ENCODE peak calls at places on chromosomes 3 and 15, in six cellular contexts. One of them, this sample, is unnamed.

GRCh38 chr3:61669676-61670299 is 108.4 kb downstream of the PTPRG start:
- DNase-seq in lower lobe of right lung: no peak
- DNase-seq in mesenchymal stem cell: no peak
- DNase-seq in testis: no peak
- DNase-seq in left lung: no peak
- DNase-seq in ovary: no peak
- DNase-seq in this sample: peak; percentile 61

GRCh38 chr15:70376929-70377691 is 279.4 kb upstream of the TLE3 start:
- DNase-seq in mesenchymal stem cell: peak; percentile 46
- DNase-seq in testis: peak; percentile 70
- DNase-seq in left lung: no peak
- DNase-seq in lower lobe of right lung: no peak
- DNase-seq in ovary: peak; percentile 42
- DNase-seq in this sample: peak; percentile 43

GRCh38 chr15:31207246-31207645 is 105.7 kb upstream of the TRPM1 start:
- DNase-seq in mesenchymal stem cell: no peak
- DNase-seq in ovary: no peak
- DNase-seq in testis: no peak
- DNase-seq in lower lobe of right lung: no peak
- DNase-seq in left lung: no peak
- DNase-seq in this sample: no peak

GRCh38 chr15:45921978-45922377 is 287.1 kb downstream of the SQOR start:
- DNase-seq in ovary: no peak
- DNase-seq in left lung: no peak
- DNase-seq in lower lobe of right lung: no peak
- DNase-seq in mesenchymal stem cell: no peak
- DNase-seq in testis: no peak
- DNase-seq in this sample: no peak

GRCh38 chr15:31396881-31397560 is 70.4 kb downstream of the KLF13 start:
- DNase-seq in left lung: peak; percentile 95
- DNase-seq in testis: peak; percentile 87
- DNase-seq in ovary: peak; percentile 84
- DNase-seq in mesenchymal stem cell: peak; percentile 88
- DNase-seq in lower lobe of right lung: peak; percentile 96
- DNase-seq in this sample: peak; percentile 89

GRCh38 chr3:18372786-18373405 is 52.2 kb downstream of the SATB1 start:
- DNase-seq in left lung: no peak
- DNase-seq in lower lobe of right lung: no peak
- DNase-seq in ovary: no peak
- DNase-seq in testis: no peak
- DNase-seq in mesenchymal stem cell: no peak
- DNase-seq in this sample: no peak

GRCh38 chr15:75191235-75191634 is 10.4 kb upstream of the C15orf39 start:
- DNase-seq in testis: no peak
- DNase-seq in lower lobe of right lung: no peak
- DNase-seq in left lung: peak; percentile 20
- DNase-seq in ovary: no peak
- DNase-seq in mesenchymal stem cell: no peak
- DNase-seq in this sample: no peak

GRCh38 chr15:68275165-68275746 is 2.3 kb upstream of the FEM1B start:
- DNase-seq in left lung: no peak
- DNase-seq in mesenchymal stem cell: peak; percentile 95
- DNase-seq in lower lobe of right lung: no peak
- DNase-seq in testis: no peak
- DNase-seq in ovary: no peak
- DNase-seq in this sample: peak; percentile 76

GRCh38 chr15:92583311-92584034 is 72.1 kb downstream of the FAM174B start:
- DNase-seq in testis: no peak
- DNase-seq in ovary: no peak
- DNase-seq in left lung: no peak
- DNase-seq in mesenchymal stem cell: no peak
- DNase-seq in lower lobe of right lung: no peak
- DNase-seq in this sample: no peak

GRCh38 chr3:176867681-176868663 is 329.3 kb downstream of the TBL1XR1 start:
- DNase-seq in lower lobe of right lung: peak; percentile 52
- DNase-seq in left lung: no peak
- DNase-seq in ovary: no peak
- DNase-seq in testis: no peak
- DNase-seq in mesenchymal stem cell: peak; percentile 6
- DNase-seq in this sample: peak; percentile 68

GRCh38 chr15:66993874-66994696 is 71.3 kb upstream of the SMAD3 start:
- DNase-seq in left lung: no peak
- DNase-seq in lower lobe of right lung: no peak
- DNase-seq in ovary: no peak
- DNase-seq in testis: no peak
- DNase-seq in mesenchymal stem cell: no peak
- DNase-seq in this sample: no peak

GRCh38 chr15:71261934-71262333 is 146.7 kb downstream of the THSD4 start:
- DNase-seq in mesenchymal stem cell: peak; percentile 42
- DNase-seq in lower lobe of right lung: no peak
- DNase-seq in testis: no peak
- DNase-seq in left lung: no peak
- DNase-seq in ovary: no peak
- DNase-seq in this sample: no peak

GRCh38 chr3:82015241-82015640 is 253.8 kb upstream of the GBE1 start:
- DNase-seq in lower lobe of right lung: no peak
- DNase-seq in ovary: no peak
- DNase-seq in left lung: no peak
- DNase-seq in mesenchymal stem cell: no peak
- DNase-seq in testis: no peak
- DNase-seq in this sample: no peak

GRCh38 chr3:142929109-142929508 is 34.4 kb downstream of the PAQR9 start:
- DNase-seq in ovary: no peak
- DNase-seq in left lung: no peak
- DNase-seq in mesenchymal stem cell: peak; percentile 26
- DNase-seq in testis: peak; percentile 52
- DNase-seq in lower lobe of right lung: peak; percentile 61
- DNase-seq in this sample: peak; percentile 58

GRCh38 chr3:119042162-119042561 is 7.5 kb upstream of the IGSF11 start:
- DNase-seq in lower lobe of right lung: no peak
- DNase-seq in testis: no peak
- DNase-seq in mesenchymal stem cell: no peak
- DNase-seq in left lung: peak; percentile 26
- DNase-seq in ovary: no peak
- DNase-seq in this sample: no peak

GRCh38 chr3:124132813-124133212 is 140.9 kb upstream of the ROPN1 start:
- DNase-seq in lower lobe of right lung: no peak
- DNase-seq in ovary: no peak
- DNase-seq in testis: no peak
- DNase-seq in mesenchymal stem cell: no peak
- DNase-seq in left lung: no peak
- DNase-seq in this sample: no peak

GRCh38 chr3:166005126-166005525 is 167.9 kb upstream of the BCHE start:
- DNase-seq in left lung: no peak
- DNase-seq in mesenchymal stem cell: no peak
- DNase-seq in ovary: no peak
- DNase-seq in testis: no peak
- DNase-seq in lower lobe of right lung: no peak
- DNase-seq in this sample: peak; percentile 6

GRCh38 chr15:83204697-83205096 is 2.9 kb downstream of the HDGFL3 start:
- DNase-seq in lower lobe of right lung: no peak
- DNase-seq in mesenchymal stem cell: no peak
- DNase-seq in ovary: no peak
- DNase-seq in testis: peak; percentile 23
- DNase-seq in left lung: no peak
- DNase-seq in this sample: no peak

GRCh38 chr3:193791041-193792032 is 198.3 kb downstream of the OPA1 start:
- DNase-seq in left lung: no peak
- DNase-seq in ovary: no peak
- DNase-seq in lower lobe of right lung: peak; percentile 80
- DNase-seq in testis: no peak
- DNase-seq in mesenchymal stem cell: no peak
- DNase-seq in this sample: no peak

GRCh38 chr3:25453521-25454410 is 25.7 kb downstream of the RARB start:
- DNase-seq in testis: no peak
- DNase-seq in lower lobe of right lung: no peak
- DNase-seq in left lung: no peak
- DNase-seq in ovary: no peak
- DNase-seq in mesenchymal stem cell: peak; percentile 29
- DNase-seq in this sample: peak; percentile 6

GRCh38 chr3:25456723-25457122 is 28.7 kb downstream of the RARB start:
- DNase-seq in mesenchymal stem cell: no peak
- DNase-seq in testis: no peak
- DNase-seq in left lung: no peak
- DNase-seq in lower lobe of right lung: no peak
- DNase-seq in ovary: no peak
- DNase-seq in this sample: no peak

GRCh38 chr3:25455316-25456232 is 27.5 kb downstream of the RARB start:
- DNase-seq in left lung: no peak
- DNase-seq in mesenchymal stem cell: peak; percentile 39
- DNase-seq in testis: no peak
- DNase-seq in lower lobe of right lung: no peak
- DNase-seq in ovary: no peak
- DNase-seq in this sample: no peak

GRCh38 chr3:25452185-25452584 is 24.1 kb downstream of the RARB start:
- DNase-seq in mesenchymal stem cell: no peak
- DNase-seq in lower lobe of right lung: no peak
- DNase-seq in ovary: no peak
- DNase-seq in testis: no peak
- DNase-seq in left lung: no peak
- DNase-seq in this sample: peak; percentile 75

DNA sequence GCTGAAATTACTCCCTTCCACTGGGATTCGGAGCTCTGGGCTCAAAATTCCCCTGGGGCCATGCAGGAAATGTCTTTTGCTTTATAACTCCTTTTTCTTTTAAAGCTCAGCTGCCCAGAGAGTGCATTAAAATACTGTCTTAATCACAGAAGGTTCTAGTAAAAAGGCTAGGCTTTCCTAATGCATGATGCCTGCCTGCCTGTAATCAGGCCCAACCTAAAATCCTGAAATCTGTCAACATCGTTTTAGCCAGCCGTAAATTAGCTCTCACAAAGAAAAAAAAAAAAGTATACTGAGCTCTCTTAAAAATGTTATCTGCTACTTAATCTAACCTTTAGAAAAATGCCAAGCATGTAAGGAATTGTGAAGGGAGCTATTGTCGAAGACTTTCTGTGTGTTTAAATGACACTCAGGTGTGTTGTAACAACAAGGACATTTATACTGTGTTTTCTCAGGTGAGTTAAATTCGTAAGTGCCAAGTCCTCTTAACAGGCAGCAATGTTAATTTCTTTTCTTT is 26.4 kb downstream of the RARB start:
- DNase-seq in lower lobe of right lung: no peak
- DNase-seq in mesenchymal stem cell: no peak
- DNase-seq in left lung: no peak
- DNase-seq in testis: no peak
- DNase-seq in ovary: no peak
- DNase-seq in this sample: peak; percentile 36
- H3K27ac ChIP-seq in lower lobe of right lung: peak overlapping the region; percentile 57
- H3K27ac ChIP-seq in mesenchymal stem cell: no peak overlapping the region
- H3K27ac ChIP-seq in left lung: peak overlapping the region; percentile 67
- H3K27ac ChIP-seq in testis: no peak overlapping the region
- H3K27ac ChIP-seq in ovary: no peak overlapping the region
- H3K27ac ChIP-seq in this sample: no peak overlapping the region

GRCh38 chr3:7781395-7781794 is 720.2 kb upstream of the LMCD1 start:
- DNase-seq in testis: no peak
- DNase-seq in ovary: no peak
- DNase-seq in left lung: no peak
- DNase-seq in mesenchymal stem cell: no peak
- DNase-seq in lower lobe of right lung: no peak
- DNase-seq in this sample: no peak
- H3K4me1 ChIP-seq in testis: no peaks in the 10 kb centered on the region
- H3K4me1 ChIP-seq in ovary: no peaks in the 10 kb centered on the region
- H3K4me1 ChIP-seq in left lung: no peaks in the 10 kb centered on the region
- H3K4me1 ChIP-seq in mesenchymal stem cell: no peaks in the 10 kb centered on the region
- H3K4me1 ChIP-seq in lower lobe of right lung: no peaks in the 10 kb centered on the region
- H3K4me1 ChIP-seq in this sample: no peaks in the 10 kb centered on the region

GRCh38 chr3:114418724-114419543 is 125.1 kb downstream of the TIGIT start:
- DNase-seq in mesenchymal stem cell: peak; percentile 85
- DNase-seq in lower lobe of right lung: no peak
- DNase-seq in ovary: no peak
- DNase-seq in left lung: no peak
- DNase-seq in testis: no peak
- DNase-seq in this sample: peak; percentile 76
- H3K27ac ChIP-seq in mesenchymal stem cell: no peak overlapping the region
- H3K27ac ChIP-seq in lower lobe of right lung: peak overlapping the region; percentile 7
- H3K27ac ChIP-seq in ovary: peak overlapping the region; percentile 38
- H3K27ac ChIP-seq in left lung: peak overlapping the region; percentile 35
- H3K27ac ChIP-seq in testis: peak overlapping the region; percentile 12
- H3K27ac ChIP-seq in this sample: peak overlapping the region; percentile 58

GRCh38 chr15:60369696-60370095 is 28.1 kb downstream of the ANXA2 start:
- DNase-seq in lower lobe of right lung: no peak
- DNase-seq in testis: no peak
- DNase-seq in left lung: no peak
- DNase-seq in ovary: no peak
- DNase-seq in mesenchymal stem cell: no peak
- DNase-seq in this sample: no peak

GRCh38 chr15:60372223-60372622 is 25.6 kb downstream of the ANXA2 start:
- DNase-seq in ovary: no peak
- DNase-seq in left lung: no peak
- DNase-seq in mesenchymal stem cell: peak; percentile 26
- DNase-seq in lower lobe of right lung: no peak
- DNase-seq in testis: no peak
- DNase-seq in this sample: no peak

GRCh38 chr15:60372756-60373155 is 25.0 kb downstream of the ANXA2 start:
- DNase-seq in lower lobe of right lung: no peak
- DNase-seq in testis: no peak
- DNase-seq in mesenchymal stem cell: no peak
- DNase-seq in ovary: no peak
- DNase-seq in left lung: no peak
- DNase-seq in this sample: no peak

GRCh38 chr15:60370105-60370803 is 27.5 kb downstream of the ANXA2 start:
- DNase-seq in mesenchymal stem cell: peak; percentile 25
- DNase-seq in testis: no peak
- DNase-seq in lower lobe of right lung: no peak
- DNase-seq in ovary: no peak
- DNase-seq in left lung: no peak
- DNase-seq in this sample: no peak

GRCh38 chr15:60370804-60371700 is 26.7 kb downstream of the ANXA2 start:
- DNase-seq in lower lobe of right lung: no peak
- DNase-seq in mesenchymal stem cell: peak; percentile 99
- DNase-seq in ovary: peak; percentile 79
- DNase-seq in testis: peak; percentile 61
- DNase-seq in left lung: no peak
- DNase-seq in this sample: peak; percentile 95
- H3K4me1 ChIP-seq in lower lobe of right lung: peaks cover 63% of the 10 kb centered on the region
- H3K4me1 ChIP-seq in mesenchymal stem cell: peaks cover 19% of the 10 kb centered on the region
- H3K4me1 ChIP-seq in ovary: peaks cover 12% of the 10 kb centered on the region
- H3K4me1 ChIP-seq in testis: peaks cover 23% of the 10 kb centered on the region
- H3K4me1 ChIP-seq in left lung: peaks cover 38% of the 10 kb centered on the region
- H3K4me1 ChIP-seq in this sample: peaks cover 61% of the 10 kb centered on the region

DNA sequence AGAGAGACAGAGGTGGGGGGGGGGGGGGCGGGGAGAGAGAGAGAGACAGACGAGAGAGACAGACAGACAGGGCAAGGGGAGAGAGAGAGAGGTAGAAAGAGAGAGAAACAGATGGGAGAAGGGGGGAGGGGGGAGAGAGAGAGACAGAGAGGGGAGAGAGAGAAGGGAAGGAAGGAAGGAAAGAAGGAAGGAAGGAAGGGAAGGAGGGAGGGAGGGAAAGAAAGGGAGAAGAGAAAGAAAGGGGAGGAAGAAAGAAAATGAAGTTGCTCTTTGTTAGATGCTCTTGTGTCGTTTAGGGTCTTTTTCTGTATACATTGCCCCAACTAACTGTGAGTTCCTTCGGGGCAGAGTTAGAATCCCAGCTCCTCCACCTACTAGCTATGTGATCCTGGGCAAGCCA is 19.0 kb upstream of the EPHB3 start:
- DNase-seq in mesenchymal stem cell: no peak
- DNase-seq in ovary: no peak
- DNase-seq in lower lobe of right lung: no peak
- DNase-seq in left lung: no peak
- DNase-seq in testis: no peak
- DNase-seq in this sample: no peak
- H3K27ac ChIP-seq in mesenchymal stem cell: no peak overlapping the region
- H3K27ac ChIP-seq in ovary: no peak overlapping the region
- H3K27ac ChIP-seq in lower lobe of right lung: no peak overlapping the region
- H3K27ac ChIP-seq in left lung: no peak overlapping the region
- H3K27ac ChIP-seq in testis: no peak overlapping the region
- H3K27ac ChIP-seq in this sample: no peak overlapping the region

This sample was measured in mammary epithelial cell.